ENCODE peak calls at places on chromosomes 1 and 21, in four cellular contexts. J is H1, G is HepG2, D is GM12878. O is an unnamed sample.

GRCh38 chr1:36881071-36881405 is 153.3 kb downstream of the GRIK3 start:
- DNase-seq in G (no peak), D (no peak), J (no peak), O (no peak)

GRCh38 chr1:230868736-230869385 is 540 bp upstream of the C1orf198 start:
- DNase-seq in J (no peak), D (no peak), G (peak; percentile 41), O (peak; percentile 68)

GRCh38 chr21:39869141-39869818 is 2.0 kb downstream of the PCP4 start:
- DNase-seq in J (no peak), D (no peak), G (no peak), O (no peak)

GRCh38 chr1:11535316-11535715 is 56.4 kb downstream of the DISP3 start:
- DNase-seq in G (no peak), D (no peak), J (no peak), O (no peak)

GRCh38 chr1:71638081-71638766 is 557.4 kb upstream of the ZRANB2 start:
- DNase-seq in J (no peak), D (no peak), G (no peak), O (no peak)

GRCh38 chr1:225097175-225097574 is 167.7 kb downstream of the DNAH14 start:
- DNase-seq in G (no peak), J (no peak), D (no peak), O (no peak)

GRCh38 chr1:185786524-185786923 is 52.3 kb downstream of the HMCN1 start:
- DNase-seq in J (no peak), G (no peak), D (no peak), O (no peak)

GRCh38 chr1:218953448-218953847 is 220.2 kb upstream of the LYPLAL1 start:
- DNase-seq in G (no peak), J (no peak), D (no peak), O (no peak)

GRCh38 chr1:197559655-197560054 is 215.6 kb downstream of the DENND1B start:
- DNase-seq in J (no peak), G (no peak), D (no peak), O (no peak)

GRCh38 chr1:31593770-31594632 is 17.7 kb downstream of the TINAGL1 start:
- DNase-seq in D (peak; percentile 26), J (peak; percentile 62), G (peak; percentile 62), O (peak; percentile 72)

GRCh38 chr1:7149080-7149838 is 364.0 kb downstream of the CAMTA1 start:
- DNase-seq in D (no peak), G (no peak), J (no peak), O (no peak)

GRCh38 chr21:34885636-34886553 is 163.2 kb downstream of the RUNX1 start:
- DNase-seq in J (no peak), D (no peak), G (peak; percentile 55), O (no peak)

GRCh38 chr1:24452922-24453481 is 37.4 kb downstream of the NIPAL3 start:
- DNase-seq in G (no peak), D (no peak), J (no peak), O (no peak)

GRCh38 chr1:20472860-20473711 is 12.9 kb downstream of the CAMK2N1 start:
- DNase-seq in J (no peak), G (no peak), D (peak; percentile 7), O (no peak)

GRCh38 chr1:16135501-16135900 is 20.4 kb downstream of the EPHA2 start:
- DNase-seq in D (no peak), G (no peak), J (no peak), O (no peak)

GRCh38 chr1:185375583-185375982 is 58.5 kb upstream of the IVNS1ABP start:
- DNase-seq in J (no peak), G (no peak), D (no peak), O (no peak)

GRCh38 chr21:39353295-39353694 is 4.4 kb upstream of the HMGN1 start:
- DNase-seq in G (no peak), D (no peak), J (no peak), O (no peak)

GRCh38 chr1:178450871-178451270 is 45.9 kb downstream of the CLEC20A start:
- DNase-seq in J (no peak), D (no peak), G (no peak), O (no peak)

GRCh38 chr1:174742805-174743653 is 256.7 kb upstream of the CACYBP start:
- DNase-seq in D (no peak), J (no peak), G (no peak), O (no peak)

GRCh38 chr21:46046471-46046870 is 51.4 kb upstream of the COL6A2 start:
- DNase-seq in D (no peak), J (no peak), G (no peak), O (no peak)

GRCh38 chr1:24117722-24118409 is 5.9 kb upstream of the MYOM3 start:
- DNase-seq in G (peak; percentile 54), J (no peak), D (no peak), O (no peak)

GRCh38 chr1:44819257-44819593 is 10.9 kb downstream of the BTBD19 start:
- DNase-seq in D (peak; percentile 83), G (no peak), J (no peak), O (no peak)

GRCh38 chr21:39881661-39882060 is 14.4 kb downstream of the PCP4 start:
- DNase-seq in J (no peak), D (no peak), G (no peak), O (no peak)

GRCh38 chr1:41394918-41395598 is 33.8 kb downstream of the FOXO6 start:
- DNase-seq in D (no peak), J (peak; percentile 75), G (no peak), O (peak; percentile 92)

GRCh38 chr1:40658895-40659648 is 6.4 kb downstream of the RIMS3 start:
- DNase-seq in J (no peak), D (no peak), G (no peak), O (no peak)

DNA sequence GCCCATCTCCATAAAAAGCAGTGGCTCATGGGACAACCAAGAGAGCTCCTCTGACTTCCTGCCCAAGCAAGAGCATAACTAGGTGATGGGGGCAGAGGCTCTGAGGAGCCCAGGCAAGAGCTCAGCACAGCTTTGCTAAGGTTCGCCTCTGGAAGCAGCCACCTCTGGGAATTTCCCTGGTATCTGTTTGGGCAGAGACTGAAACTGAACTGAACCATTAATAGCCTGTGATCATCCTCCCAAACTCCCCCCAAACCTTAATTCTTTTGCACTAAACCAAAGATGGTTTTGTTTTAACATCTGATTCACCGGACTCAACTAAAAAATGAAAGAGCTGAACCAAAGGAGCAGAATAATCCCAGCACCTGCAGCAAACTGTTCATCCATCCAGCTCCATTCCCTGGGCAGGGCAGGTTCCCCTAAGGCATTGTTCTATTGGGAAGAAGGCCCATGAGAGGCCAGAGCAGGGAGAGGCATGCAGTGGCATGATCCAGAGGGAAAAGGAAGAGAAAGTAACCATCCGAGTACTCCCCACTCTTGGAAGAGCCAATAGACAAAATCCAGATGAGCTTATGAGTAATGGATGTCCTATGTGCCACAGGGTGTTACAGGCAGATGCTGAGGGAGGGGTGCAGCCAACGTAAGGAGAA is 77.8 kb upstream of the KAZN start:
- DNase-seq in G (no peak), J (no peak), D (peak; percentile 74), O (no peak)
- H3K4me3 ChIP-seq in G (no peak overlapping the region), J (no peak overlapping the region), D (peak overlapping the region; percentile 20), O (no peak overlapping the region)

DNA sequence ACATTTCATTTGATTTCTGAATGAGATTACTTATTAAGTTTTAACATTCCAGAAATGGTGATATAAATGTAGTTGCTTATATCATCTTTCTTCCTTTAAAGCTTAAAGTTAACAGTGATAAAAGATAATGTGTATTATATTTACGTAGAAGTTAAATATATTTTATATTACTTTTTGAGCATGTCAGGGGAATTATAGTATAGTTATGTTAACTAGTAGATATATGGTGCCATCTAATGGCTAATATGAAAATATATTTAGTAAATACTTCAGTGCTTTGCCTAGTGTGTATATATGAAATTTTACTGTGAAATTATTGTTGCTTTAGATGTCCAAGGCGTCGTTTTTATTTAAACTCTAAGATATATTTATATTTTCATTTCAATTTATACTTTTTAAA is 51.5 kb downstream of the SYT14 start:
- DNase-seq in G (no peak), D (no peak), J (no peak), O (no peak)
- TF ChIP-seq SUZ12 in G (no peak), D (no peak), J (no peak), O (no peak)

GRCh38 chr1:22329171-22329540 is 122.5 kb upstream of the ZBTB40 start:
- DNase-seq in J (no peak), D (no peak), G (no peak), O (no peak)
- TF ChIP-seq YY1 in J (no peak), D (no peak), G (no peak), O (no peak)

DNA sequence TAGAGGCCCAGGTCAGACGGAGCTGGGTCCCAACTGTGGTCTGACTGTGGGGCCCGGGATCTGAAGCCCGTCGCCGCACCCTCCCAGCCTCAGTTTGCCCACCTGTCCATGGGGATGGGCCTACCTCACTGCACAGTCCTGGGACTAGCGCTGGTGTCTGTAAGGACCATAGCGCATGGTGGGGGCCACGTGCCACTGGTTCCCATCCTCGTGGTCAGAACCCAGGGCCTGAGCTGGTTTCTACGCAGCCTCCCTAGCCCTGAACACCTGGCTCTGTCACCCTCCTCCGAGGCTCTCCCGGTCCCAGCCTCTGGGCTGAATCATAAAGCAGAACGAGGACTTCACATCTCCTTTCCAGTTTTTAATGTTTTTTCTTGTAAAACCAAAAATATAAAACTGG is 46.7 kb downstream of the DMRTB1 start:
- DNase-seq in G (no peak), D (no peak), J (no peak), O (no peak)
- H3K4me3 ChIP-seq in G (no peak overlapping the region), D (no peak overlapping the region), J (no peak overlapping the region), O (no peak overlapping the region)

DNA sequence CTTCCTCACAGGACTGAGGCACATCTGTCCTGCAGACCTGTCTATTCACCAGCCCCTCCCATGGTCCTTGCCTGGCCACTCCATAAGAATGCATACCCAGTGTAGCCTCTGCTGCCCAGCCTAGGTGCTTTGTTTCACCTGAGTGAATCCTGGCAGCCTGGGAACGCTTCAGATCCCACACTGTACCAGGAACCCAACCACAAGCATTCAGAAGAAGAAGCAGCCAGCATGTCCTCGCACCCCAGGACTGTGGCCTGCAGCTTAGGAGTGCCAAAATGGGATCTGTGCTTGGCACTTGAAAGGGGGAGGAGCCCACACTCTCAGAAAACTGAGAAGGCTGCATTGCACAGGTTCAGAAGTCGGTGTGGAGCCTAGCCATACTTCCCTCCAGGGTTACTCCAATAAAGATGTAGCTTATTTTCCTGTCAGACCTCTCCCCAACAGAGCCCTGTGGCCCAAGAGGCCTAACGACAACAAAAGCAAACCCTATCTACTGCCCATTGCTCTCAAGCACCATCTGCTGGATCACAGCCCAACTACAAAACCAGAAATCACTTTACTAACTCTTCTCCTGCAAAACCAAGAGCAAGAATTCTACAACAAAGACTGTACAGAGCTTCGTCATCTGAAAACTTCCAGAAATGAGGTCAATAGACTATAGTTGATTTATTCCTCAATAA is 923.1 kb upstream of the NEGR1 start:
- DNase-seq in G (no peak), D (no peak), J (no peak), O (peak; percentile 33)
- TF ChIP-seq SUZ12 in G (no peak), D (no peak), J (no peak), O (no peak)

DNA sequence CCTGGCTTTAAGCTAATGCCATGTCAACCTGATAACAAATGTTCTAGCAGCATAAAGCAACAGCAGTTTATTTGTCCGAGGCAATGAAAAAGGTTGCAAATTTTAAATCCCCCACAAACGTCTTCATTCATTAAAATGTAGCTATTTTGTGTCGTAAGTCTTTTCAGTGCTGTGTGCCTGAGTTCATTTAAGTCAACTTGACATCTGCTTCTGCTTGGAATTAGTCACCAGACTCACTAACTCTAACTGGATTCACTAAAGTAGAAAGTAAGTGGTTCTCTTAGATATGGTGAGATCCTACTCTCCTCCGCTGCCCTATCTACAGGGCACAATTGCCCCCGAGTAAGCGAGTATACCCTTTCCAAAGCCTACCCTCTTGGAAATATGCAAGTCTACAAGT is 118.4 kb upstream of the CHRM3 start:
- DNase-seq in G (no peak), D (no peak), J (no peak), O (no peak)
- TF ChIP-seq YY1 in G (no peak), D (no peak), J (no peak), O (no peak)

O was measured in NT2/D1.